ENCODE peak calls at places on chromosome 16, in six cellular contexts. L is smooth muscle cell of the brain vasculature, G is ELR, U is NCI-H146, Y is amniotic stem cell, A is A549. T is an unnamed sample.

GRCh38 chr16:85003076-85003475 is 8.3 kb downstream of the ZDHHC7 start:
- DNase-seq in G (no peak), A (no peak), U (no peak), Y (no peak), L (no peak), T (no peak)

GRCh38 chr16:85718682-85719081 is 29.9 kb upstream of the GINS2 start:
- DNase-seq in U (peak), A (peak), L (no peak), Y (no peak), G (peak), T (peak)

GRCh38 chr16:87602005-87602790 is at the start of gene JPH3:
- DNase-seq in U (no peak), G (no peak), Y (no peak), A (no peak), L (no peak), T (no peak)

GRCh38 chr16:11497851-11498289 is 88.8 kb downstream of the LITAF start:
- DNase-seq in Y (no peak), A (no peak), G (peak), L (peak), U (no peak), T (peak)

GRCh38 chr16:81873843-81874752 is 95.0 kb downstream of the PLCG2 start:
- DNase-seq in G (peak), A (peak), L (peak), U (peak), Y (peak), T (no peak)

GRCh38 chr16:13936596-13937081 is 16.7 kb downstream of the ERCC4 start:
- DNase-seq in A (peak), U (no peak), L (no peak), Y (no peak), G (peak), T (no peak)

GRCh38 chr16:10827691-10828341 is 9.2 kb upstream of the TVP23A start:
- DNase-seq in L (peak), G (peak), A (no peak), U (no peak), Y (peak), T (no peak)

GRCh38 chr16:29306953-29307597 is 99.4 kb downstream of the NPIPB11 start:
- DNase-seq in U (no peak), G (peak), L (no peak), Y (no peak), A (no peak), T (no peak)

GRCh38 chr16:57377080-57377841 is 5.0 kb downstream of the CX3CL1 start:
- DNase-seq in Y (no peak), A (peak), U (no peak), L (no peak), G (peak), T (no peak)

GRCh38 chr16:1206326-1206725 is 18.7 kb downstream of the TPSG1 start:
- DNase-seq in L (no peak), Y (no peak), G (no peak), U (no peak), A (no peak), T (no peak)

GRCh38 chr16:11034005-11034404 is 89.6 kb downstream of the CLEC16A start:
- DNase-seq in L (no peak), A (no peak), Y (no peak), G (no peak), U (no peak), T (no peak)

GRCh38 chr16:12245088-12245922 is 268.8 kb downstream of the SNX29 start:
- DNase-seq in G (no peak), U (no peak), Y (no peak), A (no peak), L (no peak), T (no peak)

GRCh38 chr16:84058664-84059063 is 16.1 kb upstream of the SLC38A8 start:
- DNase-seq in A (no peak), Y (no peak), G (no peak), U (no peak), L (no peak), T (no peak)

GRCh38 chr16:86755571-86756006 is 177.2 kb downstream of the FOXL1 start:
- DNase-seq in A (no peak), U (no peak), L (no peak), G (no peak), Y (no peak), T (no peak)

GRCh38 chr16:84821179-84821578 is 1.4 kb downstream of the CRISPLD2 start:
- DNase-seq in Y (no peak), L (no peak), U (no peak), A (no peak), G (no peak), T (no peak)

GRCh38 chr16:68901910-68902309 is 58.6 kb downstream of the TANGO6 start:
- DNase-seq in L (no peak), Y (peak), G (peak), U (no peak), A (no peak), T (no peak)

GRCh38 chr16:46918905-46919792 is 35.0 kb downstream of the GPT2 start:
- DNase-seq in G (no peak), A (no peak), L (no peak), Y (no peak), U (peak), T (no peak)

GRCh38 chr16:4015275-4015990 is 100.8 kb downstream of the ADCY9 start:
- DNase-seq in A (peak), G (peak), L (no peak), Y (no peak), U (no peak), T (no peak)

GRCh38 chr16:69848635-69849545 is 86.8 kb downstream of the WWP2 start:
- DNase-seq in U (no peak), G (peak), L (peak), A (no peak), Y (peak), T (peak)

GRCh38 chr16:24537474-24538337 is 1.7 kb upstream of the RBBP6 start:
- DNase-seq in A (peak), Y (no peak), L (no peak), G (peak), U (no peak), T (no peak)

GRCh38 chr16:51151435-51151950 is 423 bp upstream of the SALL1 start:
- DNase-seq in A (no peak), U (peak), Y (peak), G (peak), L (no peak), T (no peak)

GRCh38 chr16:11597268-11597690 is 10.6 kb upstream of the LITAF start:
- DNase-seq in U (no peak), G (no peak), L (no peak), A (no peak), Y (no peak), T (no peak)

GRCh38 chr16:51407921-51408320 is 256.9 kb upstream of the SALL1 start:
- DNase-seq in Y (no peak), G (peak), U (no peak), A (no peak), L (no peak), T (no peak)

GRCh38 chr16:966035-966434 is 4.7 kb downstream of the LMF1 start:
- DNase-seq in G (no peak), A (no peak), Y (no peak), U (no peak), L (no peak), T (no peak)

GRCh38 chr16:7871371-7871770 is 538.7 kb downstream of the RBFOX1 start:
- DNase-seq in L (no peak), Y (no peak), A (no peak), G (no peak), U (no peak), T (no peak)